ENCODE peak calls at places on chromosomes 4 and X, in five cellular contexts. Z is fibroblast of the aortic adventitia, V is NCI-H146, O is NCI-H510A treated with DMSO at 0.1 percent for 48 hours, R is dermis microvascular lymphatic vessel endothelial cell. G is an unnamed sample.
A peak's percentile ranks its signal among the peaks of the same experiment; 100 is the strongest.

GRCh38 chr4:109969087-109969486 is 56.4 kb downstream of the EGF start:
- DNase-seq in Z (no peak), V (no peak), R (no peak), O (no peak), G (peak; percentile 7)

GRCh38 chr4:113635739-113636437 is 125.7 kb downstream of the CAMK2D start:
- DNase-seq in R (no peak), Z (peak; percentile 79), O (no peak), V (no peak), G (no peak)

GRCh38 chr4:7675136-7675535 is 240.4 kb upstream of the PSAPL1 start:
- DNase-seq in Z (no peak), V (no peak), O (no peak), R (no peak), G (no peak)

GRCh38 chr4:4640692-4641091 is 98.8 kb upstream of the STX18 start:
- DNase-seq in R (no peak), O (no peak), V (no peak), Z (no peak), G (no peak)

GRCh38 chrX:112874140-112874539 is 33.5 kb upstream of the AMOT start:
- DNase-seq in Z (peak; percentile 0), R (no peak), O (no peak), V (no peak), G (no peak)

GRCh38 chr4:13919021-13919441 is 291.5 kb upstream of the BOD1L1 start:
- DNase-seq in R (no peak), Z (peak; percentile 97), V (no peak), O (no peak), G (no peak)

GRCh38 chrX:55488268-55488558 is 1.4 kb downstream of the USP51 start:
- DNase-seq in V (no peak), Z (no peak), R (no peak), O (no peak), G (no peak)

GRCh38 chr4:159401791-159402380 is 299.0 kb downstream of the RAPGEF2 start:
- DNase-seq in R (no peak), O (no peak), Z (peak; percentile 44), V (no peak), G (no peak)

GRCh38 chr4:58357947-58358346 is 1247.8 kb upstream of the IGFBP7 start:
- DNase-seq in V (no peak), R (no peak), O (no peak), Z (no peak), G (no peak)

GRCh38 chr4:1371831-1372165 is 24.8 kb downstream of the UVSSA start:
- DNase-seq in V (no peak), R (no peak), O (no peak), Z (no peak), G (no peak)

GRCh38 chr4:110533940-110534339 is 58.0 kb downstream of the ENPEP start:
- DNase-seq in Z (peak; percentile 95), O (peak; percentile 32), R (peak; percentile 82), V (no peak), G (no peak)

GRCh38 chrX:8724176-8724757 is 7.7 kb downstream of the ANOS1 start:
- DNase-seq in O (no peak), Z (no peak), V (peak; percentile 17), R (no peak), G (no peak)

GRCh38 chrX:31546130-31546529 is 474.3 kb upstream of the FTHL17 start:
- DNase-seq in R (no peak), O (no peak), V (no peak), Z (peak; percentile 74), G (no peak)

GRCh38 chr4:84529169-84529751 is 30.2 kb upstream of the NKX6-1 start:
- DNase-seq in O (peak; percentile 57), V (no peak), R (peak; percentile 7), Z (peak; percentile 44), G (peak; percentile 7)

GRCh38 chrX:20221902-20222301 is 44.8 kb downstream of the RPS6KA3 start:
- DNase-seq in R (no peak), O (no peak), V (peak; percentile 4), Z (peak; percentile 19), G (no peak)

GRCh38 chr4:187071896-187072295 is 348.2 kb upstream of the FAT1 start:
- DNase-seq in Z (no peak), R (no peak), O (no peak), V (no peak), G (no peak)

GRCh38 chrX:33277046-33277445 is 65.7 kb upstream of the DMD start:
- DNase-seq in Z (no peak), R (no peak), O (no peak), V (no peak), G (no peak)

GRCh38 chr4:183348706-183349659 is 26.8 kb upstream of the CLDN24 start:
- DNase-seq in O (no peak), Z (peak; percentile 75), V (no peak), R (peak; percentile 46), G (no peak)